ENCODE peak calls at places on chromosome 12, in five cellular contexts. One of them, this sample, is unnamed.

GRCh38 chr12:118082161-118082560 is 21.2 kb upstream of the WSB2 start:
- DNase-seq in H9: no peak
- DNase-seq in H1: no peak
- DNase-seq in neuronal stem cell: no peak
- DNase-seq in trophoblast cell: no peak
- DNase-seq in this sample: no peak

GRCh38 chr12:73384592-73384991 is 1112.4 kb downstream of the TRHDE start:
- DNase-seq in H9: no peak
- DNase-seq in H1: no peak
- DNase-seq in neuronal stem cell: no peak
- DNase-seq in trophoblast cell: no peak
- DNase-seq in this sample: no peak

GRCh38 chr12:111014547-111014946 is 94.2 kb upstream of the MYL2 start:
- DNase-seq in H9: no peak
- DNase-seq in H1: no peak
- DNase-seq in neuronal stem cell: no peak
- DNase-seq in trophoblast cell: no peak
- DNase-seq in this sample: no peak

GRCh38 chr12:127628655-127629054 is 638.3 kb upstream of the TMEM132C start:
- DNase-seq in H9: no peak
- DNase-seq in H1: no peak
- DNase-seq in neuronal stem cell: no peak
- DNase-seq in trophoblast cell: no peak
- DNase-seq in this sample: peak

GRCh38 chr12:4274960-4275868 is 1.7 kb downstream of the CCND2 start:
- DNase-seq in H9: peak
- DNase-seq in H1: peak
- DNase-seq in neuronal stem cell: no peak
- DNase-seq in trophoblast cell: no peak
- DNase-seq in this sample: peak

GRCh38 chr12:86698581-86698980 is 442.4 kb upstream of the MGAT4C start:
- DNase-seq in H9: no peak
- DNase-seq in H1: no peak
- DNase-seq in neuronal stem cell: no peak
- DNase-seq in trophoblast cell: no peak
- DNase-seq in this sample: no peak

GRCh38 chr12:2179953-2180736 is 127.4 kb downstream of the CACNA1C start:
- DNase-seq in H9: no peak
- DNase-seq in H1: no peak
- DNase-seq in neuronal stem cell: no peak
- DNase-seq in trophoblast cell: no peak
- DNase-seq in this sample: peak

GRCh38 chr12:3294481-3294911 is 196.5 kb upstream of the PRMT8 start:
- DNase-seq in H9: no peak
- DNase-seq in H1: no peak
- DNase-seq in neuronal stem cell: no peak
- DNase-seq in trophoblast cell: no peak
- DNase-seq in this sample: no peak

GRCh38 chr12:39884616-39885125 is 221.2 kb downstream of the SLC2A13 start:
- DNase-seq in H9: no peak
- DNase-seq in H1: no peak
- DNase-seq in neuronal stem cell: no peak
- DNase-seq in trophoblast cell: no peak
- DNase-seq in this sample: no peak

GRCh38 chr12:40222247-40222646 is 2.5 kb upstream of the LRRK2 start:
- DNase-seq in H9: no peak
- DNase-seq in H1: no peak
- DNase-seq in neuronal stem cell: no peak
- DNase-seq in trophoblast cell: no peak
- DNase-seq in this sample: no peak

GRCh38 chr12:71521125-71521524 is 81.5 kb downstream of the LGR5 start:
- DNase-seq in H9: peak
- DNase-seq in H1: no peak
- DNase-seq in neuronal stem cell: no peak
- DNase-seq in trophoblast cell: no peak
- DNase-seq in this sample: no peak

GRCh38 chr12:95976416-95976832 is 19.7 kb downstream of the HAL start:
- DNase-seq in H9: no peak
- DNase-seq in H1: no peak
- DNase-seq in neuronal stem cell: no peak
- DNase-seq in trophoblast cell: no peak
- DNase-seq in this sample: no peak

GRCh38 chr12:127178463-127178862 is 1088.5 kb upstream of the TMEM132C start:
- DNase-seq in H9: no peak
- DNase-seq in H1: no peak
- DNase-seq in neuronal stem cell: no peak
- DNase-seq in trophoblast cell: no peak
- DNase-seq in this sample: no peak

GRCh38 chr12:3529281-3529680 is 38.3 kb downstream of the PRMT8 start:
- DNase-seq in H9: no peak
- DNase-seq in H1: no peak
- DNase-seq in neuronal stem cell: no peak
- DNase-seq in trophoblast cell: peak
- DNase-seq in this sample: no peak

GRCh38 chr12:27524839-27525238 is 833 bp downstream of the PPFIBP1 start:
- DNase-seq in H9: no peak
- DNase-seq in H1: no peak
- DNase-seq in neuronal stem cell: no peak
- DNase-seq in trophoblast cell: peak
- DNase-seq in this sample: peak

GRCh38 chr12:50120953-50121352 is 8.9 kb downstream of the COX14 start:
- DNase-seq in H9: no peak
- DNase-seq in H1: no peak
- DNase-seq in neuronal stem cell: no peak
- DNase-seq in trophoblast cell: no peak
- DNase-seq in this sample: no peak

GRCh38 chr12:55931780-55932545 is 1.0 kb downstream of the DGKA start:
- DNase-seq in H9: peak
- DNase-seq in H1: peak
- DNase-seq in neuronal stem cell: no peak
- DNase-seq in trophoblast cell: peak
- DNase-seq in this sample: peak

GRCh38 chr12:49644620-49644994 is 21.2 kb downstream of the PRPF40B start:
- DNase-seq in H9: peak
- DNase-seq in H1: peak
- DNase-seq in neuronal stem cell: peak
- DNase-seq in trophoblast cell: peak
- DNase-seq in this sample: peak

GRCh38 chr12:95248604-95249355 is 31.2 kb downstream of the VEZT start:
- DNase-seq in H9: no peak
- DNase-seq in H1: no peak
- DNase-seq in neuronal stem cell: no peak
- DNase-seq in trophoblast cell: no peak
- DNase-seq in this sample: peak

GRCh38 chr12:55737581-55738112 is 5.3 kb upstream of the GDF11 start:
- DNase-seq in H9: no peak
- DNase-seq in H1: no peak
- DNase-seq in neuronal stem cell: no peak
- DNase-seq in trophoblast cell: no peak
- DNase-seq in this sample: peak

GRCh38 chr12:117874842-117875434 is 93.9 kb downstream of the KSR2 start:
- DNase-seq in H9: peak
- DNase-seq in H1: peak
- DNase-seq in neuronal stem cell: peak
- DNase-seq in trophoblast cell: peak
- DNase-seq in this sample: peak

GRCh38 chr12:88227263-88227662 is 85.2 kb downstream of the TMTC3 start:
- DNase-seq in H9: no peak
- DNase-seq in H1: no peak
- DNase-seq in neuronal stem cell: no peak
- DNase-seq in trophoblast cell: no peak
- DNase-seq in this sample: no peak

GRCh38 chr12:85642810-85643209 is 193.4 kb downstream of the RASSF9 start:
- DNase-seq in H9: no peak
- DNase-seq in H1: no peak
- DNase-seq in neuronal stem cell: no peak
- DNase-seq in trophoblast cell: peak
- DNase-seq in this sample: peak

GRCh38 chr12:38586652-38587219 is 270.2 kb downstream of the ALG10B start:
- DNase-seq in H9: no peak
- DNase-seq in H1: no peak
- DNase-seq in neuronal stem cell: no peak
- DNase-seq in trophoblast cell: no peak
- DNase-seq in this sample: no peak

GRCh38 chr12:25960926-25961325 is 2.4 kb downstream of the RASSF8 start:
- DNase-seq in H9: no peak
- DNase-seq in H1: no peak
- DNase-seq in neuronal stem cell: no peak
- DNase-seq in trophoblast cell: no peak
- DNase-seq in this sample: no peak

GRCh38 chr12:93780115-93780641 is 103.0 kb downstream of the CRADD start:
- DNase-seq in H9: no peak
- DNase-seq in H1: no peak
- DNase-seq in neuronal stem cell: no peak
- DNase-seq in trophoblast cell: no peak
- DNase-seq in this sample: peak

GRCh38 chr12:95593266-95593871 is 42.1 kb upstream of the USP44 start:
- DNase-seq in H9: no peak
- DNase-seq in H1: no peak
- DNase-seq in neuronal stem cell: no peak
- DNase-seq in trophoblast cell: no peak
- DNase-seq in this sample: no peak

GRCh38 chr12:510071-510825 is 50.5 kb downstream of the B4GALNT3 start:
- DNase-seq in H9: peak
- DNase-seq in H1: peak
- DNase-seq in neuronal stem cell: peak
- DNase-seq in trophoblast cell: no peak
- DNase-seq in this sample: no peak

GRCh38 chr12:77940566-77940965 is 109.9 kb downstream of the NAV3 start:
- DNase-seq in H9: no peak
- DNase-seq in H1: no peak
- DNase-seq in neuronal stem cell: no peak
- DNase-seq in trophoblast cell: no peak
- DNase-seq in this sample: peak

GRCh38 chr12:6166808-6167207 is 33.4 kb upstream of the CD9 start:
- DNase-seq in H9: no peak
- DNase-seq in H1: no peak
- DNase-seq in neuronal stem cell: no peak
- DNase-seq in trophoblast cell: no peak
- DNase-seq in this sample: no peak
- H2BK5ac ChIP-seq in H9: no peak
- H2BK5ac ChIP-seq in H1: no peak
- H2BK5ac ChIP-seq in neuronal stem cell: peak
- H2BK5ac ChIP-seq in trophoblast cell: peak
- H2BK5ac ChIP-seq in this sample: peak

DNA sequence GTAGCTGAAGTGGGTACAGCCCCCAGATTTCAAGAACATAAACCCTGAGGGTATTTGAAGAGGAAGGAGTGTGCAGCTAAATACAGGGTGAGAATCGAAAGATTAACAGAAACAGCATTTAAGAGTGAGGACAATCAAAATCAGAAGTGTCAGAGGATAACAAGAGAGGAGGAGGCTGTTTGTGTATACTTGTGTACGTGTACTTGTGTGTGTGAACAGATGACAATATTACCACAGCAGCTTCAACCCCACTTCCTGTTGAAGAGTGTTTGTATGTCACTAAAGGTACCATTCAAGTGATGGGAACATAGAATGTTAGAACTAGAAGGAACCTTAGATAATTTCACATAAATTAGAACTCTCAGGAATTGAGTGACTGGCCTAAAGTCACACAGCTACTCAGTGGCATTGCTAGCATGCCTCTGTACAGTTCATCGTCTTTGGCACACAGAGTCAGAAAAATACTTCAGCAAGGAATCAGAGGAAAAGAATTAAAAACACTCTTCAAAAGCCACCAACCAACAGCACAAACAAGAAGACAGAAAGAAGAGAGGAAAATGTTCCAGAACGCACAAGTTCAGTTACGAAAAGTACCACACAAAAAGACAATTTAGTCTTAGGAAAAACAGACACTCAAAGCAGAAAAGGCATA is 164.3 kb upstream of the BCL2L14 start:
- DNase-seq in H9: no peak
- DNase-seq in H1: no peak
- DNase-seq in neuronal stem cell: no peak
- DNase-seq in trophoblast cell: peak
- DNase-seq in this sample: peak
- H2BK120ac ChIP-seq in H9: no peak
- H2BK120ac ChIP-seq in H1: no peak
- H2BK120ac ChIP-seq in neuronal stem cell: no peak
- H2BK120ac ChIP-seq in trophoblast cell: no peak
- H2BK120ac ChIP-seq in this sample: no peak

DNA sequence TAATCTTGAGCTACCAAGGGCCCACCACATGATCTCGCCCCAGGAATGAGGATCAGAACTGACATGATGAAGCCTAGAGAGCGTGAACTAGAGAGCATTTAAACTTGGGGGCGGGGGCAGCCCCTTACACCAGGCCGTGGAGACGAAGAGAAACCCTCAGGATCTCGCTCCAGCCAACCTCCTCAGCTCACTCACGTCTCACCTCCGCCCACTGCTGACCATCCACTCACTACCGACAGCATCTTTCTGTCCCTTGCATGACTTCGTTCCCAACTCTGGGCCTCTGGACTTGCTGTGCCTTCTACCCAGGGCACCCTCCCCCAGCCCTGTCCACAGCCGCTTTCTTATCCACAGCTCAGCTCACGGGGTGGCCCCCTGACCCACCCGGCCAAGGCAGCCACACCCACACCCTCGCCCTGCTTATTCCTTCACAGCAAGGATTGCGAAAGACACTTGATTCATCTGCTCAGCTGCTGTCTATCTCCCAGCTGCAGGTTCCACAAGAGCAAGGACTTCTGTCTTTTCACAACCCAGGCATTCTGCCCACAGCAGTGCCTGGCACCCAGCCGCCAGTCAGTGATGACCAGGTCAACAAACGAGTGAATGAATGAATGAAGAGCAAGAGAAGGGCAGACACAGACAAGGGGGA is 6.4 kb downstream of the STX2 start:
- DNase-seq in H9: peak
- DNase-seq in H1: no peak
- DNase-seq in neuronal stem cell: no peak
- DNase-seq in trophoblast cell: no peak
- DNase-seq in this sample: peak
- H2BK12ac ChIP-seq in H9: no peak
- H2BK12ac ChIP-seq in H1: no peak
- H2BK12ac ChIP-seq in neuronal stem cell: no peak
- H2BK12ac ChIP-seq in trophoblast cell: no peak
- H2BK12ac ChIP-seq in this sample: no peak

DNA sequence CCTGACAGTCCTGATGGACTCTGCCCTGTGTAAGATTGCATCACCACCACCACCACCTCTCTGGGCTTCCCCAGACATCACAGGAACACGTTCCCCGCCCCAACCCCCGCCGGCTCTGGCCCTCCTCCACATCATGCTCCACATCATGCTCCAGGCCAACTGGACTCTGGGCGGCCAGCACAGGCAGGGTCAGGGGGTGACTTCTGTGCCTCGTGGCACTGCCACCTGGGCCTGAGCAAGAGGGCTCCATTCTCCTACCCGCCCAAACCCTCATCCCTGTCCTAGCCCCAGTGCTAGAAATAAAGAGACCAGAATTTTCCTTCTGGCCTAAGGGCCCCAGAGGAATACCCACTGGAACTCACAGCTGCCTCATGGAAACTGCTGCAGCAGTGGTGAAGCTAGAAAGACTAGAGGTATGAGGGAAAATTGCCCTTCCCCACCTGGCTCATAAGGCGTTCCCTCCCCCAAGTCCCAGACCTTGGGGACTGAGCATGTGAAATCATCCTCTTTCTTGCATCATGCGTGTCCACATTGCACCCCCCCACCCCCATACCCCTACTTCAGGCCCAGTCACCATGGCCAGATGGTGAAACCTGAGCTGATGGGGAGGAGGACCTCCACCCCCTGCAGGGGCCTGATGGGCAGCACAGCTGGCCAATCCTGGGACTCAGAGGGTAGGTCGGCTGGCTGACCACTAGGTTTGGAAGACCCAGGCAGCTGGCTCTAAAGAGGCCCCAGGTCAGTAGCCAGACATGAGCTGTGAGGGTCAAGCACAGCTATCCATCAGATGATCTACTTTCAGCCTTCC is at the start of gene INHBE:
- DNase-seq in H9: peak
- DNase-seq in H1: peak
- DNase-seq in neuronal stem cell: peak
- DNase-seq in trophoblast cell: no peak
- DNase-seq in this sample: peak
- H2BK5ac ChIP-seq in H9: peak
- H2BK5ac ChIP-seq in H1: peak
- H2BK5ac ChIP-seq in neuronal stem cell: peak
- H2BK5ac ChIP-seq in trophoblast cell: no peak
- H2BK5ac ChIP-seq in this sample: no peak

This sample was measured in mesenchymal stem cell.